ENCODE peak calls at places on chromosome 16, in nine cellular contexts. I, D, R, B, M, V, H, O and N are unnamed samples.

GRCh38 chr16:3401719-3402397 is 843 bp downstream of the ZNF174 start:
- DNase-seq in I (no peak), D (peak; percentile 6), R (no peak), B (no peak), M (no peak), V (no peak), H (peak; percentile 28), O (no peak), N (no peak)

GRCh38 chr16:11752856-11753255 is 10.2 kb upstream of the TXNDC11 start:
- DNase-seq in I (no peak), D (no peak), R (no peak), B (no peak), M (peak; percentile 6), V (no peak), H (no peak), O (no peak), N (no peak)

GRCh38 chr16:79269211-79269863 is 331.2 kb downstream of the MAF start:
- DNase-seq in I (no peak), D (no peak), R (no peak), B (no peak), M (no peak), V (no peak), H (no peak), O (no peak), N (no peak)

GRCh38 chr16:66523861-66524354 is 26.0 kb downstream of the TK2 start:
- DNase-seq in I (no peak), D (no peak), R (no peak), B (no peak), M (no peak), V (no peak), H (no peak), O (peak; percentile 44), N (no peak)

GRCh38 chr16:22284637-22285515 is 12.3 kb upstream of the POLR3E start:
- DNase-seq in I (no peak), D (peak; percentile 49), R (no peak), B (no peak), M (no peak), V (no peak), H (no peak), O (no peak), N (no peak)

GRCh38 chr16:27286446-27286845 is 17.9 kb upstream of the NSMCE1 start:
- DNase-seq in I (peak; percentile 94), D (peak; percentile 85), R (no peak), B (no peak), M (no peak), V (peak; percentile 77), H (no peak), O (no peak), N (no peak)

GRCh38 chr16:50535506-50536257 is 12.5 kb upstream of the NKD1 start:
- DNase-seq in I (no peak), D (no peak), R (no peak), B (no peak), M (no peak), V (no peak), H (no peak), O (peak; percentile 54), N (no peak)

GRCh38 chr16:87486282-87486681 is 6.5 kb downstream of the ZCCHC14 start:
- DNase-seq in I (no peak), D (no peak), R (no peak), B (no peak), M (no peak), V (no peak), H (no peak), O (no peak), N (no peak)

GRCh38 chr16:88406096-88407041 is 23.6 kb downstream of the ZNF469 start:
- DNase-seq in I (no peak), D (no peak), R (no peak), B (no peak), M (no peak), V (no peak), H (no peak), O (no peak), N (no peak)